ENCODE peak calls at places on chromosomes 12 and 14, in six cellular contexts. O is lower lobe of right lung, B is left ventricle myocardium inferior, I is IMR-90, X is neuronal stem cell, L is psoas muscle. K is an unnamed sample.

GRCh38 chr12:52541709-52542108 is 11.2 kb downstream of the KRT71 start:
- DNase-seq in I (no peak), X (no peak), O (no peak), L (no peak), B (no peak), K (no peak)

GRCh38 chr14:99605299-99605961 is 1.4 kb upstream of the CCDC85C start:
- DNase-seq in I (peak; percentile 74), B (peak; percentile 59), O (peak; percentile 76), L (peak; percentile 60), X (no peak), K (no peak)

GRCh38 chr12:92561543-92561899 is 141.3 kb upstream of the PLEKHG7 start:
- DNase-seq in X (no peak), B (no peak), I (peak; percentile 91), L (no peak), O (no peak), K (peak; percentile 16)

GRCh38 chr12:7130791-7131501 is 775 bp downstream of the CLSTN3 start:
- DNase-seq in I (peak; percentile 52), O (peak; percentile 69), X (no peak), B (peak; percentile 33), L (peak; percentile 33), K (no peak)

GRCh38 chr12:34401659-34402227 is 379.4 kb downstream of the ALG10 start:
- DNase-seq in O (peak; percentile 38), X (no peak), B (peak; percentile 11), L (peak; percentile 7), I (no peak), K (no peak)

GRCh38 chr14:74488788-74489397 is 4.2 kb downstream of the NPC2 start:
- DNase-seq in X (no peak), L (no peak), I (peak; percentile 67), B (no peak), O (no peak), K (no peak)

GRCh38 chr14:75442166-75442565 is 14.3 kb downstream of the JDP2 start:
- DNase-seq in L (no peak), B (no peak), O (no peak), X (no peak), I (no peak), K (no peak)

GRCh38 chr12:532908-533565 is 73.3 kb downstream of the B4GALNT3 start:
- DNase-seq in O (no peak), B (no peak), I (peak; percentile 64), X (no peak), L (no peak), K (no peak)

GRCh38 chr12:107580750-107581529 is 104.7 kb upstream of the PWP1 start:
- DNase-seq in L (no peak), I (no peak), X (peak; percentile 9), B (no peak), O (no peak), K (no peak)

GRCh38 chr14:37150414-37150813 is 22.0 kb downstream of the SLC25A21 start:
- DNase-seq in B (no peak), X (no peak), L (no peak), I (peak; percentile 58), O (no peak), K (no peak)

GRCh38 chr12:53097207-53097563 is 282 bp upstream of the IGFBP6 start:
- DNase-seq in L (no peak), B (peak; percentile 49), X (no peak), O (no peak), I (peak; percentile 35), K (no peak)

GRCh38 chr14:77582511-77582910 is 33.9 kb downstream of the SPTLC2 start:
- DNase-seq in L (no peak), X (peak; percentile 53), B (no peak), O (no peak), I (peak; percentile 61), K (no peak)

GRCh38 chr12:122309564-122310121 is 43.3 kb upstream of the VPS33A start:
- DNase-seq in O (no peak), I (peak; percentile 31), B (no peak), L (no peak), X (no peak), K (no peak)

GRCh38 chr14:100103261-100104005 is 38.2 kb downstream of the EVL start:
- DNase-seq in L (no peak), X (no peak), O (no peak), B (peak; percentile 41), I (peak; percentile 13), K (no peak)

GRCh38 chr14:48384786-48385185 is 709.4 kb upstream of the MDGA2 start:
- DNase-seq in I (no peak), X (no peak), O (no peak), L (no peak), B (no peak), K (no peak)

GRCh38 chr14:106417224-106418049 is 891.1 kb downstream of the TMEM121 start:
- DNase-seq in O (peak; percentile 83), L (peak; percentile 34), I (no peak), X (no peak), B (peak; percentile 25), K (no peak)

GRCh38 chr14:94059998-94060397 is 21.0 kb downstream of the DDX24 start:
- DNase-seq in O (no peak), X (no peak), L (no peak), B (no peak), I (no peak), K (no peak)

GRCh38 chr14:94058674-94059138 is 22.3 kb downstream of the DDX24 start:
- DNase-seq in L (no peak), I (no peak), X (no peak), B (no peak), O (no peak), K (no peak)

GRCh38 chr14:94056579-94057308 is 24.3 kb downstream of the DDX24 start:
- DNase-seq in I (no peak), X (no peak), L (no peak), O (no peak), B (no peak), K (no peak)

GRCh38 chr14:94054936-94055335 is 26.1 kb downstream of the DDX24 start:
- DNase-seq in O (no peak), B (no peak), X (no peak), I (no peak), L (no peak), K (no peak)

DNA sequence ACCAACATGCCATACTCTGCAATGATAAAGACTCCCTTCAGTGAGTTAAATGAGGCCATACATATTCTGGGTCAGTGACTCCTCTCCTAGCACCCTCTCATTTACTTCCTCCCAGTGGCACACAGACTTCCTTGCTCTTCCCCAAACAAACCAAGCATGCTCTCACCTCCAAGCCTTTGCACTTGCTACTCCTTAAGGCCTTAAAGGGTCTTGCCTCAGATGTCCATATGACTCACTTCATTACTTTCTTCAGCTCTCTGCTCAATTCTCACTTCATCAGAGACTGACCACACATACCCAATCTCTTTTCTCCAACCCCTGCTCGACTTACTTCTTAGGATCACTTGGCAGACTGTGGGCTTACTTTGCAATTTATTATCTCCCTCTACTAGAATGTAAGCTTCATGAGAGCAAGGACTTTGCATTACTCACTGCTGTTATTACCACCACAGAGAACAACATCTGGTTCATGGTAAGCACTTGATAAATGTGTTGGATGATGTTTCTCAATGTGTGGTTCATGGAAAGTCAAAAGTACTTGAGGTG is 22.8 kb downstream of the DDX24 start:
- DNase-seq in B (no peak), I (no peak), X (no peak), O (no peak), L (no peak), K (no peak)
- H3K36me3 ChIP-seq in B (peaks cover 94% of the 10 kb centered on the region), I (peaks cover 67% of the 10 kb centered on the region), X (peaks cover 50% of the 10 kb centered on the region), O (peaks cover 93% of the 10 kb centered on the region), L (peaks cover 8% of the 10 kb centered on the region), K (peaks cover 80% of the 10 kb centered on the region)

GRCh38 chr12:117188961-117189724 is 1.1 kb downstream of the FBXO21 start:
- DNase-seq in L (no peak), X (peak; percentile 23), I (peak; percentile 72), O (no peak), B (no peak), K (no peak)

GRCh38 chr12:117192057-117192456 is 1.8 kb upstream of the FBXO21 start:
- DNase-seq in X (no peak), L (no peak), B (no peak), I (no peak), O (no peak), K (no peak)

GRCh38 chr12:117189725-117190209 is 503 bp downstream of the FBXO21 start:
- DNase-seq in I (peak; percentile 45), X (peak; percentile 21), O (peak; percentile 57), L (peak; percentile 31), B (no peak), K (no peak)

GRCh38 chr12:117188121-117188665 is 2.1 kb downstream of the FBXO21 start:
- DNase-seq in O (no peak), L (no peak), X (no peak), I (no peak), B (no peak), K (no peak)

GRCh38 chr12:117190210-117190781 is at the start of gene FBXO21:
- DNase-seq in B (peak; percentile 91), L (peak; percentile 90), I (peak; percentile 74), X (peak; percentile 88), O (peak; percentile 92), K (peak; percentile 58)
- H3K27ac ChIP-seq in B (peak within 1 kb of the TSS; percentile 85), L (peak within 1 kb of the TSS; percentile 80), I (peak within 1 kb of the TSS; percentile 50), X (no peak within 1 kb of the TSS), O (peak within 1 kb of the TSS; percentile 84), K (peak within 1 kb of the TSS; percentile 63)

GRCh38 chr14:65074449-65075155 is 27.7 kb downstream of the MAX start:
- DNase-seq in B (no peak), O (no peak), I (no peak), X (no peak), L (no peak), K (no peak)
- H3K36me3 ChIP-seq in B (peaks cover 35% of the 10 kb centered on the region), O (peaks cover 69% of the 10 kb centered on the region), I (peaks cover 46% of the 10 kb centered on the region), X (peaks cover 18% of the 10 kb centered on the region), L (no peaks in the 10 kb centered on the region), K (peaks cover 7% of the 10 kb centered on the region)

GRCh38 chr12:24379038-24379437 is 429.6 kb upstream of the SOX5 start:
- DNase-seq in L (no peak), B (no peak), X (no peak), I (no peak), O (no peak), K (no peak)
- H3K27ac ChIP-seq in L (no peak overlapping the region), B (no peak overlapping the region), X (peak overlapping the region; percentile 45), I (peak overlapping the region; percentile 86), O (no peak overlapping the region), K (no peak overlapping the region)

GRCh38 chr14:103031956-103032355 is 25.4 kb downstream of the CDC42BPB start:
- DNase-seq in B (no peak), L (no peak), I (no peak), X (no peak), O (no peak), K (no peak)
- H3K36me3 ChIP-seq in B (no peaks in the 10 kb centered on the region), L (no peaks in the 10 kb centered on the region), I (no peaks in the 10 kb centered on the region), X (no peaks in the 10 kb centered on the region), O (no peaks in the 10 kb centered on the region), K (no peaks in the 10 kb centered on the region)

GRCh38 chr14:105087963-105088811 is 23.0 kb upstream of the GPR132 start:
- DNase-seq in I (peak; percentile 74), X (peak; percentile 77), O (peak; percentile 62), B (peak; percentile 62), L (peak; percentile 70), K (no peak)

GRCh38 chr14:105087308-105087962 is 22.2 kb upstream of the GPR132 start:
- DNase-seq in O (peak; percentile 56), L (no peak), I (peak; percentile 56), B (peak; percentile 62), X (no peak), K (no peak)

GRCh38 chr14:105085766-105086165 is 20.5 kb upstream of the GPR132 start:
- DNase-seq in B (no peak), I (no peak), L (no peak), O (no peak), X (no peak), K (no peak)

GRCh38 chr14:105084741-105085571 is 19.7 kb upstream of the GPR132 start:
- DNase-seq in B (no peak), O (no peak), X (no peak), L (no peak), I (no peak), K (no peak)

GRCh38 chr14:105086833-105087307 is 21.6 kb upstream of the GPR132 start:
- DNase-seq in B (peak; percentile 87), L (peak; percentile 80), X (peak; percentile 67), O (peak; percentile 92), I (peak; percentile 71), K (no peak)
- H3K27ac ChIP-seq in B (peak overlapping the region; percentile 84), L (no peak overlapping the region), X (no peak overlapping the region), O (peak overlapping the region; percentile 68), I (peak overlapping the region; percentile 42), K (peak overlapping the region; percentile 68)